ENCODE peak calls at places on chromosomes 5 and 9, in seven cellular contexts. One of them, this sample, is unnamed.

GRCh38 chr9:115766495-115766894 is 387.1 kb upstream of the PAPPA start:
- DNase-seq in SJCRH30: no peak
- DNase-seq in K562: no peak
- DNase-seq in substantia nigra: no peak
- DNase-seq in heart right ventricle: no peak
- DNase-seq in cardiac muscle cell: no peak
- DNase-seq in thyroid gland: no peak
- DNase-seq in this sample: no peak

GRCh38 chr5:54703091-54703490 is 185.5 kb downstream of the SNX18 start:
- DNase-seq in heart right ventricle: peak
- DNase-seq in SJCRH30: no peak
- DNase-seq in thyroid gland: no peak
- DNase-seq in K562: no peak
- DNase-seq in substantia nigra: no peak
- DNase-seq in cardiac muscle cell: no peak
- DNase-seq in this sample: no peak

GRCh38 chr5:63170496-63170895 is 591.9 kb downstream of the LRRC70 start:
- DNase-seq in K562: no peak
- DNase-seq in cardiac muscle cell: no peak
- DNase-seq in substantia nigra: no peak
- DNase-seq in thyroid gland: no peak
- DNase-seq in SJCRH30: no peak
- DNase-seq in heart right ventricle: no peak
- DNase-seq in this sample: no peak

GRCh38 chr5:1750469-1750868 is 49.2 kb downstream of the MRPL36 start:
- DNase-seq in substantia nigra: no peak
- DNase-seq in SJCRH30: no peak
- DNase-seq in cardiac muscle cell: no peak
- DNase-seq in thyroid gland: no peak
- DNase-seq in K562: no peak
- DNase-seq in heart right ventricle: no peak
- DNase-seq in this sample: no peak

GRCh38 chr5:55497712-55498111 is 37.1 kb downstream of the PLPP1 start:
- DNase-seq in thyroid gland: no peak
- DNase-seq in heart right ventricle: no peak
- DNase-seq in cardiac muscle cell: peak
- DNase-seq in SJCRH30: no peak
- DNase-seq in substantia nigra: no peak
- DNase-seq in K562: no peak
- DNase-seq in this sample: no peak

GRCh38 chr5:32942225-32942989 is 231.3 kb downstream of the NPR3 start:
- DNase-seq in SJCRH30: peak
- DNase-seq in cardiac muscle cell: peak
- DNase-seq in heart right ventricle: no peak
- DNase-seq in substantia nigra: no peak
- DNase-seq in thyroid gland: no peak
- DNase-seq in K562: peak
- DNase-seq in this sample: peak

GRCh38 chr9:96015876-96016686 is 140.6 kb downstream of the ERCC6L2 start:
- DNase-seq in substantia nigra: no peak
- DNase-seq in heart right ventricle: no peak
- DNase-seq in thyroid gland: no peak
- DNase-seq in SJCRH30: no peak
- DNase-seq in K562: no peak
- DNase-seq in cardiac muscle cell: no peak
- DNase-seq in this sample: no peak

GRCh38 chr5:92552206-92553160 is 1028.5 kb downstream of the NR2F1-AS1 start:
- DNase-seq in SJCRH30: peak
- DNase-seq in K562: no peak
- DNase-seq in thyroid gland: no peak
- DNase-seq in substantia nigra: no peak
- DNase-seq in cardiac muscle cell: no peak
- DNase-seq in heart right ventricle: no peak
- DNase-seq in this sample: no peak

GRCh38 chr9:89993678-89994630 is 389.1 kb downstream of the GADD45G start:
- DNase-seq in thyroid gland: no peak
- DNase-seq in cardiac muscle cell: peak
- DNase-seq in heart right ventricle: no peak
- DNase-seq in SJCRH30: no peak
- DNase-seq in substantia nigra: peak
- DNase-seq in K562: no peak
- DNase-seq in this sample: no peak

GRCh38 chr5:179796877-179797608 is 3.3 kb downstream of the LTC4S start:
- DNase-seq in substantia nigra: no peak
- DNase-seq in heart right ventricle: no peak
- DNase-seq in K562: no peak
- DNase-seq in SJCRH30: no peak
- DNase-seq in thyroid gland: no peak
- DNase-seq in cardiac muscle cell: no peak
- DNase-seq in this sample: no peak

GRCh38 chr5:36630201-36630968 is 24.0 kb downstream of the SLC1A3 start:
- DNase-seq in SJCRH30: no peak
- DNase-seq in heart right ventricle: no peak
- DNase-seq in cardiac muscle cell: no peak
- DNase-seq in substantia nigra: no peak
- DNase-seq in K562: no peak
- DNase-seq in thyroid gland: no peak
- DNase-seq in this sample: no peak

GRCh38 chr9:35519697-35520403 is 29.9 kb downstream of the RUSC2 start:
- DNase-seq in thyroid gland: no peak
- DNase-seq in K562: no peak
- DNase-seq in cardiac muscle cell: no peak
- DNase-seq in SJCRH30: no peak
- DNase-seq in substantia nigra: no peak
- DNase-seq in heart right ventricle: no peak
- DNase-seq in this sample: no peak

GRCh38 chr5:168269950-168270349 is 21.5 kb upstream of the WWC1 start:
- DNase-seq in cardiac muscle cell: no peak
- DNase-seq in K562: peak
- DNase-seq in substantia nigra: no peak
- DNase-seq in heart right ventricle: no peak
- DNase-seq in SJCRH30: no peak
- DNase-seq in thyroid gland: peak
- DNase-seq in this sample: no peak

GRCh38 chr5:34914671-34915138 is 599 bp downstream of the RAD1 start:
- DNase-seq in heart right ventricle: peak
- DNase-seq in thyroid gland: peak
- DNase-seq in SJCRH30: peak
- DNase-seq in substantia nigra: peak
- DNase-seq in cardiac muscle cell: no peak
- DNase-seq in K562: peak
- DNase-seq in this sample: no peak

GRCh38 chr9:14633148-14633547 is 60.1 kb downstream of the ZDHHC21 start:
- DNase-seq in substantia nigra: no peak
- DNase-seq in SJCRH30: no peak
- DNase-seq in cardiac muscle cell: no peak
- DNase-seq in K562: no peak
- DNase-seq in heart right ventricle: no peak
- DNase-seq in thyroid gland: no peak
- DNase-seq in this sample: no peak

GRCh38 chr5:110361501-110361900 is 365.0 kb downstream of the TMEM232 start:
- DNase-seq in SJCRH30: no peak
- DNase-seq in thyroid gland: no peak
- DNase-seq in K562: no peak
- DNase-seq in heart right ventricle: no peak
- DNase-seq in substantia nigra: no peak
- DNase-seq in cardiac muscle cell: no peak
- DNase-seq in this sample: no peak

GRCh38 chr9:89878003-89878411 is 273.2 kb downstream of the GADD45G start:
- DNase-seq in thyroid gland: no peak
- DNase-seq in heart right ventricle: no peak
- DNase-seq in K562: no peak
- DNase-seq in SJCRH30: no peak
- DNase-seq in substantia nigra: no peak
- DNase-seq in cardiac muscle cell: no peak
- DNase-seq in this sample: no peak

GRCh38 chr9:127186799-127187198 is 64.4 kb upstream of the ANGPTL2 start:
- DNase-seq in heart right ventricle: no peak
- DNase-seq in substantia nigra: no peak
- DNase-seq in cardiac muscle cell: no peak
- DNase-seq in K562: no peak
- DNase-seq in thyroid gland: no peak
- DNase-seq in SJCRH30: no peak
- DNase-seq in this sample: no peak

GRCh38 chr9:127188396-127188795 is 66.0 kb upstream of the ANGPTL2 start:
- DNase-seq in heart right ventricle: no peak
- DNase-seq in substantia nigra: no peak
- DNase-seq in SJCRH30: no peak
- DNase-seq in cardiac muscle cell: no peak
- DNase-seq in thyroid gland: no peak
- DNase-seq in K562: no peak
- DNase-seq in this sample: no peak

GRCh38 chr9:127185931-127186781 is 63.7 kb upstream of the ANGPTL2 start:
- DNase-seq in substantia nigra: peak
- DNase-seq in K562: no peak
- DNase-seq in cardiac muscle cell: no peak
- DNase-seq in SJCRH30: peak
- DNase-seq in thyroid gland: peak
- DNase-seq in heart right ventricle: peak
- DNase-seq in this sample: no peak

GRCh38 chr9:127185181-127185580 is 62.7 kb upstream of the ANGPTL2 start:
- DNase-seq in thyroid gland: no peak
- DNase-seq in cardiac muscle cell: no peak
- DNase-seq in SJCRH30: no peak
- DNase-seq in K562: no peak
- DNase-seq in substantia nigra: no peak
- DNase-seq in heart right ventricle: no peak
- DNase-seq in this sample: no peak

GRCh38 chr9:127187231-127187956 is 65.0 kb upstream of the ANGPTL2 start:
- DNase-seq in SJCRH30: peak
- DNase-seq in heart right ventricle: no peak
- DNase-seq in substantia nigra: no peak
- DNase-seq in cardiac muscle cell: no peak
- DNase-seq in thyroid gland: peak
- DNase-seq in K562: peak
- DNase-seq in this sample: no peak
- H3K27ac ChIP-seq in SJCRH30: no peak
- H3K27ac ChIP-seq in heart right ventricle: peak
- H3K27ac ChIP-seq in substantia nigra: peak
- H3K27ac ChIP-seq in cardiac muscle cell: no peak
- H3K27ac ChIP-seq in thyroid gland: peak
- H3K27ac ChIP-seq in K562: peak
- H3K27ac ChIP-seq in this sample: no peak

GRCh38 chr9:108997112-108997511 is 16.2 kb downstream of the CTNNAL1 start:
- DNase-seq in substantia nigra: no peak
- DNase-seq in cardiac muscle cell: no peak
- DNase-seq in K562: no peak
- DNase-seq in thyroid gland: no peak
- DNase-seq in SJCRH30: no peak
- DNase-seq in heart right ventricle: no peak
- DNase-seq in this sample: no peak
- H3K27ac ChIP-seq in substantia nigra: no peak
- H3K27ac ChIP-seq in cardiac muscle cell: no peak
- H3K27ac ChIP-seq in K562: no peak
- H3K27ac ChIP-seq in thyroid gland: peak
- H3K27ac ChIP-seq in SJCRH30: no peak
- H3K27ac ChIP-seq in heart right ventricle: peak
- H3K27ac ChIP-seq in this sample: no peak

GRCh38 chr9:126480810-126481209 is 132.9 kb upstream of the LMX1B start:
- DNase-seq in SJCRH30: no peak
- DNase-seq in cardiac muscle cell: no peak
- DNase-seq in substantia nigra: no peak
- DNase-seq in thyroid gland: no peak
- DNase-seq in heart right ventricle: no peak
- DNase-seq in K562: no peak
- DNase-seq in this sample: no peak

GRCh38 chr9:126482361-126483044 is 131.2 kb upstream of the LMX1B start:
- DNase-seq in heart right ventricle: peak
- DNase-seq in thyroid gland: no peak
- DNase-seq in SJCRH30: no peak
- DNase-seq in K562: peak
- DNase-seq in substantia nigra: peak
- DNase-seq in cardiac muscle cell: peak
- DNase-seq in this sample: no peak

GRCh38 chr9:126481862-126482261 is 131.9 kb upstream of the LMX1B start:
- DNase-seq in substantia nigra: no peak
- DNase-seq in K562: no peak
- DNase-seq in cardiac muscle cell: no peak
- DNase-seq in SJCRH30: no peak
- DNase-seq in thyroid gland: no peak
- DNase-seq in heart right ventricle: no peak
- DNase-seq in this sample: no peak

GRCh38 chr9:126478216-126478981 is 135.3 kb upstream of the LMX1B start:
- DNase-seq in heart right ventricle: no peak
- DNase-seq in substantia nigra: no peak
- DNase-seq in SJCRH30: no peak
- DNase-seq in thyroid gland: no peak
- DNase-seq in K562: no peak
- DNase-seq in cardiac muscle cell: no peak
- DNase-seq in this sample: no peak

DNA sequence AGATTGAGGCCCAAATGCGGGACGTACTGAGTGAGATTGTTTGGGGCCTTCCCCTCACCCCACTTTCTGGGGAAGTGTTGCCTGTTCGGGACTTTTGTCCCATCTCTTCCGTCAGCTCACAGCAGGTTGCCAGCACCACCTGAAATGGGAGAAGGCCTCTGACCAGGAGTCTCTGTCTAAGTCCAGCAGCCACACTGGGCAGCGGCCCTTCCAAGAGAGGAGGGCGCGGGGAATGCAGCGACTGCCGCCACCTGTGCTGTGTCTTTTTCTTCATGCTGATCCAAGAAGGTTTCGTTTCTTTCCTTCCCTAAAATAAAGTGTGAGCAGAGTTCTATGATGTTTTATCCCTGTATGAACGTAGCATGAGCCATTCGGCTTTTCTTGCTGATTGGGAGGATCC is 134.2 kb upstream of the LMX1B start:
- DNase-seq in thyroid gland: no peak
- DNase-seq in heart right ventricle: no peak
- DNase-seq in substantia nigra: no peak
- DNase-seq in cardiac muscle cell: no peak
- DNase-seq in K562: no peak
- DNase-seq in SJCRH30: no peak
- DNase-seq in this sample: no peak
- H3K27ac ChIP-seq in thyroid gland: no peak
- H3K27ac ChIP-seq in heart right ventricle: no peak
- H3K27ac ChIP-seq in substantia nigra: no peak
- H3K27ac ChIP-seq in cardiac muscle cell: no peak
- H3K27ac ChIP-seq in K562: no peak
- H3K27ac ChIP-seq in SJCRH30: no peak
- H3K27ac ChIP-seq in this sample: no peak

GRCh38 chr5:37875051-37875787 is 35.4 kb upstream of the GDNF start:
- DNase-seq in heart right ventricle: no peak
- DNase-seq in substantia nigra: no peak
- DNase-seq in thyroid gland: no peak
- DNase-seq in SJCRH30: no peak
- DNase-seq in cardiac muscle cell: no peak
- DNase-seq in K562: no peak
- DNase-seq in this sample: no peak

GRCh38 chr5:37873988-37874387 is 34.1 kb upstream of the GDNF start:
- DNase-seq in K562: no peak
- DNase-seq in thyroid gland: no peak
- DNase-seq in heart right ventricle: no peak
- DNase-seq in cardiac muscle cell: no peak
- DNase-seq in SJCRH30: no peak
- DNase-seq in substantia nigra: no peak
- DNase-seq in this sample: no peak

GRCh38 chr5:37869221-37869620 is 29.4 kb upstream of the GDNF start:
- DNase-seq in SJCRH30: no peak
- DNase-seq in substantia nigra: no peak
- DNase-seq in heart right ventricle: no peak
- DNase-seq in cardiac muscle cell: no peak
- DNase-seq in thyroid gland: no peak
- DNase-seq in K562: no peak
- DNase-seq in this sample: no peak

GRCh38 chr5:37867634-37868033 is 27.8 kb upstream of the GDNF start:
- DNase-seq in substantia nigra: no peak
- DNase-seq in heart right ventricle: no peak
- DNase-seq in K562: no peak
- DNase-seq in SJCRH30: no peak
- DNase-seq in thyroid gland: no peak
- DNase-seq in cardiac muscle cell: no peak
- DNase-seq in this sample: no peak

GRCh38 chr5:37871023-37871815 is 31.4 kb upstream of the GDNF start:
- DNase-seq in substantia nigra: no peak
- DNase-seq in thyroid gland: no peak
- DNase-seq in SJCRH30: no peak
- DNase-seq in K562: no peak
- DNase-seq in cardiac muscle cell: no peak
- DNase-seq in heart right ventricle: no peak
- DNase-seq in this sample: no peak
- H3K27ac ChIP-seq in substantia nigra: no peak
- H3K27ac ChIP-seq in thyroid gland: no peak
- H3K27ac ChIP-seq in SJCRH30: no peak
- H3K27ac ChIP-seq in K562: no peak
- H3K27ac ChIP-seq in cardiac muscle cell: no peak
- H3K27ac ChIP-seq in heart right ventricle: no peak
- H3K27ac ChIP-seq in this sample: no peak

This sample was measured in iPS DF 6.9.